ENCODE peak calls at places on chromosomes 13 and 19, in five cellular contexts. P, T, N, Z and H are unnamed samples.

GRCh38 chr13:113442354-113442984 is 10.8 kb downstream of the ADPRHL1 start:
- DNase-seq in P (no peak), T (no peak), N (no peak), Z (peak), H (no peak)

GRCh38 chr19:54390942-54391577 is 24.2 kb upstream of the TTYH1 start:
- DNase-seq in P (peak), T (peak), N (no peak), Z (no peak), H (peak)

GRCh38 chr13:30159446-30159839 is 147.9 kb downstream of the KATNAL1 start:
- DNase-seq in P (peak), T (no peak), N (no peak), Z (no peak), H (no peak)

GRCh38 chr13:32783067-32783466 is 196.8 kb downstream of the PDS5B start:
- DNase-seq in P (peak), T (no peak), N (no peak), Z (no peak), H (no peak)

GRCh38 chr19:7833225-7834156 is 3.5 kb downstream of the EVI5L start:
- DNase-seq in P (peak), T (no peak), N (peak), Z (peak), H (peak)

GRCh38 chr19:1561236-1561842 is 6.8 kb downstream of the MEX3D start:
- DNase-seq in P (no peak), T (no peak), N (no peak), Z (no peak), H (no peak)

GRCh38 chr13:33615436-33615835 is 202.5 kb upstream of the RFC3 start:
- DNase-seq in P (no peak), T (no peak), N (no peak), Z (no peak), H (no peak)

GRCh38 chr19:6060600-6061391 is 49.5 kb downstream of the RFX2 start:
- DNase-seq in P (peak), T (no peak), N (no peak), Z (peak), H (no peak)

GRCh38 chr13:54591540-54591939 is 1562.9 kb downstream of the OLFM4 start:
- DNase-seq in P (no peak), T (no peak), N (no peak), Z (no peak), H (no peak)

GRCh38 chr13:111210488-111210887 is 95.4 kb downstream of the ARHGEF7 start:
- DNase-seq in P (peak), T (no peak), N (no peak), Z (peak), H (no peak)

GRCh38 chr19:4342421-4343055 is 824 bp upstream of the MPND start:
- DNase-seq in P (peak), T (peak), N (peak), Z (peak), H (peak)

GRCh38 chr19:48135411-48135810 is 24.8 kb upstream of the PLA2G4C start:
- DNase-seq in P (no peak), T (no peak), N (no peak), Z (no peak), H (no peak)

GRCh38 chr19:57406516-57407123 is 4.3 kb upstream of the ZNF17 start:
- DNase-seq in P (peak), T (peak), N (peak), Z (peak), H (peak)

GRCh38 chr13:103356226-103356864 is 290.1 kb upstream of the SLC10A2 start:
- DNase-seq in P (no peak), T (no peak), N (no peak), Z (no peak), H (no peak)

GRCh38 chr13:71879129-71879535 is 12.1 kb upstream of the DACH1 start:
- DNase-seq in P (peak), T (no peak), N (no peak), Z (no peak), H (peak)

GRCh38 chr13:31485183-31485582 is 254.1 kb upstream of the RXFP2 start:
- DNase-seq in P (no peak), T (no peak), N (no peak), Z (no peak), H (no peak)

GRCh38 chr19:53183146-53183545 is 10.0 kb downstream of the ZNF665 start:
- DNase-seq in P (peak), T (no peak), N (no peak), Z (no peak), H (no peak)

GRCh38 chr19:52533901-52534300 is 6.4 kb downstream of the ZNF808 start:
- DNase-seq in P (no peak), T (no peak), N (no peak), Z (no peak), H (no peak)

GRCh38 chr13:44050450-44051063 is 170.9 kb downstream of the LACC1 start:
- DNase-seq in P (no peak), T (no peak), N (no peak), Z (no peak), H (peak)

GRCh38 chr19:15331419-15332310 is 674 bp downstream of the BRD4 start:
- DNase-seq in P (peak), T (peak), N (no peak), Z (peak), H (peak)

GRCh38 chr13:79853258-79853657 is 372.3 kb downstream of the NDFIP2 start:
- DNase-seq in P (peak), T (no peak), N (no peak), Z (no peak), H (no peak)

GRCh38 chr19:1295169-1296012 is 9.7 kb downstream of the EFNA2 start:
- DNase-seq in P (no peak), T (no peak), N (no peak), Z (no peak), H (peak)

GRCh38 chr19:20423381-20424207 is 142.0 kb downstream of the ZNF737 start:
- DNase-seq in P (peak), T (peak), N (peak), Z (peak), H (peak)

DNA sequence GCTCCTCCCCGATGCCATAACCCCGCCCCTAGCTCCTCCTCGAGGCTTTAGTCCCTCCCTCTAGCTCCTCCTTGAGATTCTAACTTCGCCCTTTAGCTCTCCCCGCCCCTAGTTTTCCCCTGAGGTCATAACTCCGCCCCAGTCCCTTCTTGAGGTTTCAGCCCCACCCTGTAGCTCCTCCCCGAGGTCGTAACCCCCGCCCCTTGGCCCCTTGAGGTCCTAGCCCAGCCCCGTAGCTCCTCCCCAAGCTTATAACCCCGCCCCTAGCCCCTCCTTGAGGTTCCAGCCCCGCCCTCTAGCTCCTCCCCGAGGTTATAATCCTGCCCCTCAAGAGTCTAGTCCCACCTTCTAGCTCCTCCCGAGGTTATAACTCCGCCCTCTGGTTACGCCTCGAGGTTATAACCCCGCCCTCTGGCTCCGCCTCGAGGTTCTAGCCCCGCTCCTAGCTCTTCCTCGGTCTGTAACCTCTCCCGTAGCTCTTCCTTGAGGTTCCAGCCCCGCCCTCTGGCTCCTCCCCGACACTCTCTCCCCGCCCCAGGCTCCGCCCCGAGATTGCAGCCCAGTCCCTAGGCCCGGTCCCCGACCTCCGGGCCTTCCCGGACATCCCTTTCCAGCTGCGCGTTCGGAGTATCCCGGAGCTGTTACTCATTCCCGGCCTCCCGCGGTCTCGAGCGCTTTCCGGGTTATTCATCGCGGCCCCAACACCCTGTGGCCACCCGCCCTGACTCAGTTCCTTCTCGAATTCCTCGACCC is 1.4 kb downstream of the PLAUR start:
- DNase-seq in P (peak), T (peak), N (peak), Z (peak), H (peak)
- TF ChIP-seq CTCF in P (no peak), T (no peak), N (no peak), Z (no peak), H (no peak)

GRCh38 chr19:50496189-50497029 is 14.6 kb downstream of the JOSD2 start:
- DNase-seq in P (no peak), T (no peak), N (no peak), Z (peak), H (no peak)
- TF ChIP-seq CTCF in P (no peak), T (no peak), N (no peak), Z (peak), H (no peak)

GRCh38 chr13:41061075-41061913 is at the start of gene WBP4:
- DNase-seq in P (peak), T (peak), N (peak), Z (peak), H (peak)
- TF ChIP-seq CTCF in P (peak), T (no peak), N (no peak), Z (peak), H (peak)

GRCh38 chr19:45297674-45298073 is 25.0 kb downstream of the CKM start:
- DNase-seq in P (no peak), T (no peak), N (no peak), Z (no peak), H (no peak)
- TF ChIP-seq CTCF in P (no peak), T (no peak), N (no peak), Z (no peak), H (no peak)

GRCh38 chr13:21717817-21718216 is 46.9 kb downstream of the FGF9 start:
- DNase-seq in P (no peak), T (no peak), N (no peak), Z (no peak), H (no peak)
- TF ChIP-seq CTCF in P (no peak), T (no peak), N (no peak), Z (no peak), H (no peak)

GRCh38 chr13:69556540-69557196 is 551.0 kb upstream of the ATXN8OS start:
- DNase-seq in P (no peak), T (no peak), N (no peak), Z (no peak), H (no peak)
- TF ChIP-seq CTCF in P (no peak), T (no peak), N (no peak), Z (no peak), H (no peak)

GRCh38 chr13:50911937-50912624 is 2.5 kb downstream of the RNASEH2B start:
- DNase-seq in P (peak), T (peak), N (peak), Z (peak), H (peak)
- TF ChIP-seq CTCF in P (peak), T (peak), N (no peak), Z (peak), H (peak)

DNA sequence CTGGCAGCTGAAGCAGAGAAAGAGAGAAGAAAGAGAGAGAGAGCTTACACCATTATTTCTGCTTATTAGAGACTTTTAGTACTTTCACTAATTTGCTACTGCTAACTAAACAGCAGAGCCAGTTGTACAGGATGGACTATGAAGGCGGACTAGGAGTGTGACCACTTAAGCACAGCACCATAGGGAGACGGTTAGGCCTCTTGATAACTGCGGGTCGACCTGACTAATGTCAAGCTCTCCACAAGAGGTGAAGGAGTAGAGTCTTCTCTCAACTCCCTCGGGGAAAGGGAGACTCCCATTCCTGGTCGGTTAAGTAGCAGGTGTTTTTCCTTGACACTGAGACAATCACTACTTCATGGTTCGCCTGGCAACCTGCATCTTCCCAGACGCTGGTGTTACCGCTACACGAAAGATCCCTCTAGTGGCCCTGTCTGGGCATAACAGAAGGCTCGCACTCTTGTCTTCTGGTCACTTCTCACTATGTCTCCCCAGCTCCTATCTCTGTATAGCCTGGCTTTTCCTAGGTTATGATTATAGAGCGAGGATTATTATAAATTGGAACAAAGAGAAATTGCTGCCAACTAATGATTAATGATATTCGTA is 5.3 kb upstream of the PSG7 start:
- DNase-seq in P (no peak), T (no peak), N (no peak), Z (no peak), H (no peak)
- TF ChIP-seq CTCF in P (peak), T (no peak), N (no peak), Z (no peak), H (peak)

GRCh38 chr19:31983647-31984046 is 361.8 kb upstream of the ZNF507 start:
- DNase-seq in P (no peak), T (no peak), N (no peak), Z (no peak), H (no peak)

GRCh38 chr19:31979949-31980670 is 365.3 kb upstream of the ZNF507 start:
- DNase-seq in P (no peak), T (no peak), N (no peak), Z (no peak), H (no peak)

GRCh38 chr19:31980851-31981250 is 364.6 kb upstream of the ZNF507 start:
- DNase-seq in P (no peak), T (no peak), N (no peak), Z (no peak), H (no peak)

GRCh38 chr19:31979362-31979761 is 366.0 kb upstream of the ZNF507 start:
- DNase-seq in P (no peak), T (no peak), N (no peak), Z (no peak), H (no peak)

GRCh38 chr19:31981545-31981944 is 363.9 kb upstream of the ZNF507 start:
- DNase-seq in P (no peak), T (no peak), N (no peak), Z (no peak), H (no peak)
- TF ChIP-seq CTCF in P (no peak), T (no peak), N (no peak), Z (no peak), H (no peak)

GRCh38 chr19:13506550-13506878 is 235 bp upstream of the CACNA1A start:
- DNase-seq in P (peak), T (no peak), N (no peak), Z (peak), H (no peak)
- TF ChIP-seq CTCF in P (no peak), T (no peak), N (no peak), Z (peak), H (no peak)